ENCODE peak calls at places on chromosomes 4 and X, in four cellular contexts. One of them, this sample, is unnamed.

GRCh38 chr4:53706422-53707032 is 115.2 kb upstream of the LNX1 start:
- DNase-seq in endothelial cell of umbilical vein: peak
- DNase-seq in GM20000: peak
- DNase-seq in stimulated activated naive CD4-positive, alpha-beta T cell: no peak
- DNase-seq in this sample: no peak

GRCh38 chrX:17697191-17697590 is 40.1 kb upstream of the SCML1 start:
- DNase-seq in endothelial cell of umbilical vein: peak
- DNase-seq in GM20000: no peak
- DNase-seq in stimulated activated naive CD4-positive, alpha-beta T cell: peak
- DNase-seq in this sample: no peak

GRCh38 chr4:153880983-153881382 is 92.1 kb upstream of the SFRP2 start:
- DNase-seq in endothelial cell of umbilical vein: no peak
- DNase-seq in GM20000: no peak
- DNase-seq in stimulated activated naive CD4-positive, alpha-beta T cell: no peak
- DNase-seq in this sample: no peak

GRCh38 chr4:183424109-183424751 is 20.2 kb upstream of the CDKN2AIP start:
- DNase-seq in endothelial cell of umbilical vein: no peak
- DNase-seq in GM20000: no peak
- DNase-seq in stimulated activated naive CD4-positive, alpha-beta T cell: no peak
- DNase-seq in this sample: peak

GRCh38 chrX:153820601-153821000 is 9.7 kb downstream of the PDZD4 start:
- DNase-seq in endothelial cell of umbilical vein: no peak
- DNase-seq in GM20000: no peak
- DNase-seq in stimulated activated naive CD4-positive, alpha-beta T cell: no peak
- DNase-seq in this sample: no peak

GRCh38 chrX:1767026-1767425 is 152.2 kb downstream of the ASMT start:
- DNase-seq in endothelial cell of umbilical vein: no peak
- DNase-seq in GM20000: no peak
- DNase-seq in stimulated activated naive CD4-positive, alpha-beta T cell: no peak
- DNase-seq in this sample: no peak

GRCh38 chrX:21946925-21947641 is 6.6 kb downstream of the SMS start:
- DNase-seq in endothelial cell of umbilical vein: peak
- DNase-seq in GM20000: no peak
- DNase-seq in stimulated activated naive CD4-positive, alpha-beta T cell: no peak
- DNase-seq in this sample: no peak

GRCh38 chrX:142134533-142134932 is 70.6 kb downstream of the MAGEC2 start:
- DNase-seq in endothelial cell of umbilical vein: no peak
- DNase-seq in GM20000: no peak
- DNase-seq in stimulated activated naive CD4-positive, alpha-beta T cell: no peak
- DNase-seq in this sample: no peak

GRCh38 chrX:84046403-84046984 is 141.5 kb downstream of the RPS6KA6 start:
- DNase-seq in endothelial cell of umbilical vein: peak
- DNase-seq in GM20000: peak
- DNase-seq in stimulated activated naive CD4-positive, alpha-beta T cell: peak
- DNase-seq in this sample: peak

GRCh38 chr4:48470570-48470969 is 12.6 kb upstream of the SLC10A4 start:
- DNase-seq in endothelial cell of umbilical vein: no peak
- DNase-seq in GM20000: no peak
- DNase-seq in stimulated activated naive CD4-positive, alpha-beta T cell: no peak
- DNase-seq in this sample: no peak

GRCh38 chrX:100663651-100664050 is 19.7 kb downstream of the SRPX2 start:
- DNase-seq in endothelial cell of umbilical vein: no peak
- DNase-seq in GM20000: no peak
- DNase-seq in stimulated activated naive CD4-positive, alpha-beta T cell: no peak
- DNase-seq in this sample: no peak